ENCODE peak calls at places on chromosomes 4 and X, in six cellular contexts. W, N, U, F, R and X are unnamed samples.
A peak's percentile ranks its signal among the peaks of the same experiment; 100 is the strongest.

GRCh38 chrX:13201605-13202219 is 118.1 kb downstream of the ATXN3L start:
- DNase-seq in U (no peak), W (no peak), N (no peak), F (no peak), R (no peak), X (no peak)

GRCh38 chrX:21374163-21374993 is at the start of gene CNKSR2:
- DNase-seq in U (peak; percentile 47), N (no peak), R (peak; percentile 55), W (no peak), F (peak; percentile 91), X (no peak)

GRCh38 chrX:110082156-110082555 is 79.2 kb downstream of the TMEM164 start:
- DNase-seq in W (no peak), R (no peak), N (no peak), U (no peak), F (no peak), X (peak; percentile 16)

GRCh38 chrX:47831788-47832187 is 4.9 kb upstream of the ZNF81 start:
- DNase-seq in U (peak; percentile 56), F (peak; percentile 75), R (peak; percentile 59), W (no peak), N (peak; percentile 18), X (no peak)

GRCh38 chr4:4334798-4335520 is 44.9 kb downstream of the ZBTB49 start:
- DNase-seq in U (peak; percentile 75), N (peak; percentile 24), W (no peak), R (no peak), F (peak; percentile 91), X (no peak)

GRCh38 chrX:46574337-46574940 is 874 bp downstream of the CHST7 start:
- DNase-seq in N (no peak), F (no peak), W (no peak), U (no peak), R (peak; percentile 65), X (peak; percentile 84)

GRCh38 chrX:107600366-107600765 is 27.9 kb upstream of the PRPS1 start:
- DNase-seq in F (no peak), W (no peak), R (no peak), U (no peak), N (no peak), X (no peak)

GRCh38 chr4:129278868-129279267 is 182.9 kb downstream of the C4orf33 start:
- DNase-seq in N (no peak), U (no peak), F (no peak), W (no peak), R (no peak), X (no peak)

GRCh38 chr4:33060873-33061542 is 2340.8 kb downstream of the PCDH7 start:
- DNase-seq in R (no peak), U (peak; percentile 24), N (no peak), W (no peak), F (no peak), X (no peak)

GRCh38 chr4:66340286-66340893 is 670.1 kb upstream of the EPHA5 start:
- DNase-seq in F (no peak), W (no peak), U (no peak), N (no peak), R (no peak), X (no peak)

GRCh38 chr4:126558596-126558995 is 1074.2 kb upstream of the INTU start:
- DNase-seq in R (no peak), N (no peak), F (no peak), W (no peak), U (no peak), X (no peak)

GRCh38 chr4:5750052-5750950 is 39.3 kb downstream of the EVC start:
- DNase-seq in R (no peak), W (no peak), F (no peak), U (no peak), N (no peak), X (no peak)

GRCh38 chr4:14893713-14894112 is 108.6 kb upstream of the CPEB2 start:
- DNase-seq in F (no peak), N (no peak), U (no peak), W (no peak), R (no peak), X (no peak)

GRCh38 chr4:55491486-55491885 is 55.2 kb downstream of the CLOCK start:
- DNase-seq in N (no peak), F (no peak), W (no peak), U (no peak), R (no peak), X (no peak)

GRCh38 chrX:35858916-35859315 is 60.6 kb upstream of the CFAP47 start:
- DNase-seq in U (no peak), F (no peak), R (no peak), N (no peak), W (no peak), X (no peak)

GRCh38 chrX:71978164-71978563 is 67.5 kb downstream of the NHSL2 start:
- DNase-seq in R (no peak), W (no peak), U (no peak), F (no peak), N (no peak), X (no peak)

GRCh38 chr4:85055558-85055957 is 89.1 kb upstream of the WDFY3 start:
- DNase-seq in U (no peak), F (no peak), W (no peak), R (no peak), N (no peak), X (no peak)

GRCh38 chr4:56976283-56976877 is 1.0 kb downstream of the NOA1 start:
- DNase-seq in R (peak; percentile 73), U (no peak), N (no peak), F (no peak), W (no peak), X (no peak)

DNA sequence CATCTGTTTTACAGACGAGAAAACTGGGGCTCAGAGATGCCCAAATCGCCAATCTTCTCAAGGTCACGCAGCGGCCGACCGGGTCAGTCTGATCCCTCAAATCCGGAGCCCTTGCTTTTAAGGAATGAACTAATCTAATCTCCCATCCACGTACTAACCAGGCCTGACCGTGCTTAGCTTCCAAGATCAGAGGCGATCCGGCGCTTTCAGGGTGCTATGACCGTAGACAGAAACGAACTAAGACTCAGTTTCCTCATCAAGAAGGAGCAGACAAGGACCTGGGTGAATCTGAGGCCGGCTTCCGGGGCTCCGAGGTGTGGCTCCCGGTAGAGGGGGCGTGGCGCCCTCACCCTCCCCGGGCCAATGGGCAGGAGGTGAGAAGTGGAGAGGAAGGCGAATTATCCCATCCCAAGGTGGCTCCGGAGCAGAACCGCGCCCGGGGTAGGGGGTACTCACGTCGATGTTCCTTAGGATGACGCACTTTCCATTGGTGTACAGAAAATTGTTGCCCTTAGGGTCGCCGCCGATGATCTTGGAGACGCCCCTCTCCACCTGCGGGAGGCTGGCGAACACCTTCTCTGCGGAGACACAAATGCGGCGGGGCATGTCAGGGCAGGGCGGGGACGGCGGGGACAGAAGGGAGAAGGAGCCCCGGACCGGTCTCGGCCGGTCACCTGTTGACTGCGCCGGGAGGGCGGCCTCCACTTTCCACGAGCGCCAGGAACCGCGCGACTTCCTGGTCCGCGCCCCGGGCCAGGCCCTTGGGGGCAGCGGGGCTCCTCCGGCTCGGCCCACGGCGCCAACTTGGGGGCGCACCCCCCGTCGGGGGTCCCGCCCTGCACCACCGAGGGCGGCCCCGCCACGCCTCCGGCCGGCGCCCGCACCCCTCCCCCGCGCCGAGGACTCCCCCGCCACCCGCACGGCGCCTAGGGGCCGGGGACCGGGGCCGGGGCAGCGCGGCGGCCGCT is 658 bp downstream of the WDR1 start:
- DNase-seq in F (peak; percentile 95), U (peak; percentile 87), W (peak; percentile 55), N (peak; percentile 53), R (peak; percentile 85), X (peak; percentile 93)
- TF ChIP-seq POLR2A in F (no peak), U (peak; percentile 54), W (no peak), N (no peak), R (no peak), X (no peak)

GRCh38 chrX:119398974-119399771 is at the start of gene SLC25A43:
- DNase-seq in N (peak; percentile 28), F (peak; percentile 87), R (peak; percentile 64), U (peak; percentile 57), W (no peak), X (peak; percentile 88)
- TF ChIP-seq POLR2A in N (no peak), F (no peak), R (no peak), U (peak; percentile 42), W (no peak), X (no peak)

DNA sequence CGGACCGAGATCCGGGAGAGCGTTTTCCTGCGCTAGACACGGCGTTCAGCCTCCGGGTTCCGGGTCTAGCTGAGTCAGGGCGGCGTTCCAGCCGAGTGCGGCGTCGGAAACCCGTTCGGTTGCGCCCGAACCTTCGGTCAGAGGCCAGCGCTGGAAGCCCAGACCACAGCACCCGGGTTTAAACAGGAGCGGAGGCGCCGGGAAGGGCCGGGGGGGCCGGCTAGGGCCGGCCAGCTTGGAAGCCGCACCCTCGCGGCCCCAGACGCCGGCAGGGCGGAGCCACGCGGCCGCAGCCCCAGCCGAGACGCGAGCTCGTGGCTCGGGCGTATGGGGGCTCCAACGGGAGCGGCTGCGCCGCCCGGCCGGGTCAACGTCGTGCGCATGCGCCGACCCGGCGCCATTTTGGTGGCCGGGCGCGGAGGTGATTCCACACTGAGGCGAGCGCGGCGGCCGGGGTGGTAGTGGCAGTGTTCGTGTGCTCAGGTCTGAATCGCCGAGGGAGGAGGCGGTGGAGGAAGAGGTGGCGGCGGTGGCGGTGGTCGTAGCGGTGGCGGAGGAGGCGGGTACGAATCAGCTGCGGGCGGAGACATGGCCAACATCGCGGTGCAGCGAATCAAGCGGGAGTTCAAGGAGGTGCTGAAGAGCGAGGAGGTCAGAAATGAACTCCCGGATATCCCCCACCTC is at the start of gene UBE2K:
- DNase-seq in R (peak; percentile 90), W (peak; percentile 55), U (peak; percentile 91), F (peak; percentile 97), N (peak; percentile 79), X (peak; percentile 72)
- TF ChIP-seq POLR2A in R (peak; percentile 42), W (peak; percentile 74), U (peak; percentile 82), F (peak; percentile 26), N (peak; percentile 61), X (peak; percentile 10)

GRCh38 chr4:112704322-112704721 is 67.4 kb downstream of the LARP7 start:
- DNase-seq in R (no peak), W (no peak), N (no peak), F (no peak), U (no peak), X (no peak)

GRCh38 chr4:112702892-112703291 is 65.9 kb downstream of the LARP7 start:
- DNase-seq in R (no peak), W (no peak), U (no peak), F (no peak), N (no peak), X (no peak)

GRCh38 chr4:112708772-112709171 is 71.8 kb downstream of the LARP7 start:
- DNase-seq in W (no peak), U (no peak), N (no peak), F (no peak), R (no peak), X (no peak)

GRCh38 chr4:112706840-112707207 is 69.9 kb downstream of the LARP7 start:
- DNase-seq in F (no peak), R (no peak), N (no peak), W (no peak), U (no peak), X (no peak)

DNA sequence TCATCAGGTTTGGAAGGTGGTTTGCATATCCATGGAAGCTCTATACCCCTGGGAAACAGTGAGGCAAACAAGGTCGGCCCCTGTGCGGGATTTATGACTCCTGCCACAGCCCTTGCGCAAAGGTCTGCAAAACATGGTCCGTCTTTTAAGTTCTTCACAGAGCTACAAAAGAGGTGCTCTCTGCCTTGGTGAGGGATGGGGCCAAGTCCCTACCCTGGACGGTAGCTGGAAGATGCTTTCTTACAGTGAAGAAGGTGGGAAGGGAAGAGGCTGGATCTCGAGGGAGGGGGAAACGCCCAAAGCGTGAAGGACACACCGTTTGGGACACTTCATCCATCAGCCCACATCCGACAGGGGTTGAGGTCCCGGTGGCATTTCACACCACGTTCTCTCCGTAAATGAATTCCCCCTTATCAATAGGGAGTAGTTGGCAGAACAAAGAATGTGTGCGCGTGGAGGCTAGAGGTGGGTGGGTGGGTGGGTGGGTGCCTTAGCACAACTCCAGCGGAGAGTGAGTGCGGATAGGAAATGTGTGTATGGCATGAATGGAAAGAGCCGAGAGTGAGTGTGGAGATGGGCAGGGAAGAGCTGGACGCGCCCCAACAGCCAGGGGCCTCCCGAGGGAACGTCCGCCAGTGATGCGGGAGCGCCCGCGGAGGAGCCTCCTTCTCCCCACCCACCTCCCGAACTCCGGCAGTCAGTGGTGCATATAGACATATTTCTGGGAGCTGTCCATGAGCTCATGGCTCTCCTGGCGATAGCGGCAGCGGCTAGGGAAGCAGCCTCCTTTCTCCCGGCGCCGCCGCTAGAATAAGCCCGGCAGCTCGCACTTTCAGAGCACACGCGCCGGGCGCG is 68.3 kb downstream of the LARP7 start:
- DNase-seq in U (peak; percentile 13), F (peak; percentile 78), W (no peak), N (peak; percentile 53), R (peak; percentile 65), X (peak; percentile 88)
- TF ChIP-seq POLR2A in U (no peak), F (no peak), W (no peak), N (no peak), R (no peak), X (no peak)